ENCODE peak calls at places on chromosomes 6 and 20, in six cellular contexts. S, R, B, A, C and Y are unnamed samples.

GRCh38 chr6:22582806-22583205 is 13.4 kb downstream of the HDGFL1 start:
- DNase-seq in C (no peak), S (no peak), A (no peak), R (no peak), B (no peak), Y (no peak)

GRCh38 chr20:9408422-9409300 is 105.7 kb upstream of the LAMP5 start:
- DNase-seq in C (no peak), A (no peak), B (no peak), R (no peak), S (no peak), Y (no peak)

GRCh38 chr6:79984261-79984660 is 20.2 kb upstream of the TTK start:
- DNase-seq in A (no peak), C (no peak), S (no peak), R (no peak), B (peak), Y (no peak)

GRCh38 chr6:152975204-152975915 is 7.5 kb downstream of the FBXO5 start:
- DNase-seq in R (no peak), B (no peak), S (no peak), C (no peak), A (no peak), Y (no peak)

GRCh38 chr6:38584731-38585130 is 55.0 kb downstream of the BTBD9 start:
- DNase-seq in S (no peak), A (no peak), R (no peak), C (no peak), B (no peak), Y (no peak)

GRCh38 chr20:45817652-45818194 is 5.3 kb downstream of the UBE2C start:
- DNase-seq in B (no peak), S (no peak), R (no peak), A (no peak), C (no peak), Y (no peak)

GRCh38 chr20:10553326-10553984 is 118.3 kb downstream of the SLX4IP start:
- DNase-seq in R (no peak), B (peak), S (no peak), A (peak), C (no peak), Y (no peak)

GRCh38 chr20:48750941-48751620 is 76.7 kb downstream of the PREX1 start:
- DNase-seq in S (no peak), A (no peak), R (no peak), C (peak), B (no peak), Y (no peak)

GRCh38 chr6:24283043-24283985 is 74.5 kb downstream of the DCDC2 start:
- DNase-seq in C (no peak), A (peak), S (peak), R (peak), B (peak), Y (peak)

GRCh38 chr6:135182993-135183531 is 2.0 kb downstream of the MYB start:
- DNase-seq in B (no peak), C (peak), A (peak), S (peak), R (no peak), Y (peak)

GRCh38 chr20:62977613-62978558 is 25.4 kb downstream of the SLC17A9 start:
- DNase-seq in A (peak), B (no peak), C (no peak), R (peak), S (peak), Y (peak)

GRCh38 chr20:7926767-7927166 is 13.5 kb downstream of the HAO1 start:
- DNase-seq in S (no peak), B (peak), R (no peak), A (peak), C (no peak), Y (no peak)

GRCh38 chr20:57020364-57020763 is 246.1 kb downstream of the BMP7 start:
- DNase-seq in S (no peak), A (no peak), R (no peak), B (no peak), C (no peak), Y (no peak)

GRCh38 chr6:151098166-151098565 is 141.6 kb upstream of the AKAP12 start:
- DNase-seq in A (no peak), R (no peak), S (no peak), B (no peak), C (no peak), Y (no peak)

GRCh38 chr6:113432729-113433505 is 424.2 kb upstream of the MARCKS start:
- DNase-seq in R (no peak), C (no peak), S (no peak), A (no peak), B (no peak), Y (no peak)

GRCh38 chr6:131950767-131951575 is at the start of gene CCN2:
- DNase-seq in A (no peak), S (peak), B (peak), R (no peak), C (peak), Y (peak)

GRCh38 chr6:75334266-75335040 is 49.9 kb upstream of the TMEM30A start:
- DNase-seq in A (no peak), B (no peak), R (no peak), S (no peak), C (peak), Y (no peak)

GRCh38 chr6:106556368-106556960 is 72.8 kb downstream of the RTN4IP1 start:
- DNase-seq in B (peak), C (no peak), S (no peak), A (no peak), R (no peak), Y (no peak)

GRCh38 chr6:11275598-11275997 is 43.1 kb upstream of the NEDD9 start:
- DNase-seq in S (peak), B (peak), A (no peak), R (peak), C (no peak), Y (peak)

GRCh38 chr20:5448449-5449118 is 131.8 kb upstream of the PROKR2 start:
- DNase-seq in S (no peak), C (peak), A (peak), B (peak), R (no peak), Y (peak)

GRCh38 chr20:51132286-51132810 is 109.4 kb upstream of the KCNG1 start:
- DNase-seq in A (no peak), C (no peak), B (no peak), R (no peak), S (no peak), Y (no peak)

GRCh38 chr20:61704661-61705060 is 361.0 kb downstream of the TAF4 start:
- DNase-seq in C (no peak), R (no peak), A (no peak), B (no peak), S (no peak), Y (no peak)

GRCh38 chr6:125748534-125749111 is 809 bp upstream of the HEY2 start:
- DNase-seq in B (peak), C (no peak), R (no peak), A (peak), S (no peak), Y (no peak)

GRCh38 chr6:126716826-126717514 is 377.1 kb downstream of the CENPW start:
- DNase-seq in R (no peak), S (no peak), C (no peak), A (no peak), B (no peak), Y (no peak)

GRCh38 chr6:5718231-5718947 is 288.3 kb downstream of the NRN1 start:
- DNase-seq in R (no peak), C (peak), S (no peak), B (no peak), A (no peak), Y (no peak)

GRCh38 chr6:141056945-141057635 is 1075.6 kb upstream of the GJE1 start:
- DNase-seq in A (no peak), C (no peak), R (no peak), B (no peak), S (no peak), Y (no peak)

GRCh38 chr20:46056970-46057855 is 28.2 kb downstream of the SLC12A5 start:
- DNase-seq in C (peak), S (no peak), B (no peak), R (no peak), A (peak), Y (no peak)

GRCh38 chr6:40803897-40804702 is 216.9 kb upstream of the LRFN2 start:
- DNase-seq in A (no peak), R (no peak), S (no peak), C (no peak), B (no peak), Y (no peak)

GRCh38 chr6:147268254-147268653 is 64.0 kb downstream of the STXBP5 start:
- DNase-seq in A (no peak), R (no peak), B (no peak), S (no peak), C (no peak), Y (no peak)

GRCh38 chr6:129938242-129939020 is 77.3 kb upstream of the TMEM244 start:
- DNase-seq in B (no peak), R (no peak), C (no peak), S (no peak), A (no peak), Y (no peak)

GRCh38 chr6:118228856-118229255 is 319.2 kb upstream of the PLN start:
- DNase-seq in R (no peak), S (no peak), A (no peak), B (no peak), C (no peak), Y (no peak)

GRCh38 chr6:111715321-111715720 is 109.6 kb upstream of the TRAF3IP2 start:
- DNase-seq in A (no peak), S (no peak), R (no peak), B (no peak), C (no peak), Y (no peak)

GRCh38 chr20:37295001-37295400 is 5.5 kb downstream of the MANBAL start:
- DNase-seq in A (peak), S (no peak), C (no peak), B (no peak), R (no peak), Y (no peak)

GRCh38 chr6:139777202-139777970 is 402.9 kb upstream of the CITED2 start:
- DNase-seq in A (peak), C (no peak), B (no peak), S (no peak), R (no peak), Y (no peak)

GRCh38 chr20:48142258-48142657 is 357.0 kb upstream of the SULF2 start:
- DNase-seq in R (no peak), S (no peak), A (no peak), B (no peak), C (no peak), Y (no peak)

GRCh38 chr6:158417760-158418098 is 105.5 kb downstream of the TULP4 start:
- DNase-seq in C (no peak), A (no peak), R (no peak), S (no peak), B (no peak), Y (no peak)

GRCh38 chr20:59789641-59790040 is 143.8 kb downstream of the SYCP2 start:
- DNase-seq in B (no peak), R (no peak), A (no peak), C (no peak), S (no peak), Y (no peak)

GRCh38 chr6:45454008-45454911 is 76.5 kb upstream of the SUPT3H start:
- DNase-seq in S (no peak), A (no peak), C (no peak), R (no peak), B (no peak), Y (no peak)
- TF ChIP-seq TAF1 in S (no peak), A (no peak), C (no peak), R (no peak), B (no peak), Y (no peak)

GRCh38 chr20:35453647-35454046 is 1.8 kb upstream of the CEP250 start:
- DNase-seq in R (no peak), A (no peak), C (no peak), S (no peak), B (no peak), Y (no peak)

GRCh38 chr20:35458388-35458787 is 3.0 kb downstream of the CEP250 start:
- DNase-seq in A (no peak), B (no peak), S (no peak), C (no peak), R (no peak), Y (no peak)

GRCh38 chr20:35451295-35451694 is 4.1 kb upstream of the CEP250 start:
- DNase-seq in B (no peak), C (no peak), S (no peak), R (no peak), A (no peak), Y (no peak)

GRCh38 chr20:35454881-35455609 is at the start of gene CEP250:
- DNase-seq in R (peak), C (peak), A (peak), S (peak), B (peak), Y (peak)
- TF ChIP-seq POLR2A in R (peak), C (peak), A (peak), S (no peak), B (peak), Y (peak)

DNA sequence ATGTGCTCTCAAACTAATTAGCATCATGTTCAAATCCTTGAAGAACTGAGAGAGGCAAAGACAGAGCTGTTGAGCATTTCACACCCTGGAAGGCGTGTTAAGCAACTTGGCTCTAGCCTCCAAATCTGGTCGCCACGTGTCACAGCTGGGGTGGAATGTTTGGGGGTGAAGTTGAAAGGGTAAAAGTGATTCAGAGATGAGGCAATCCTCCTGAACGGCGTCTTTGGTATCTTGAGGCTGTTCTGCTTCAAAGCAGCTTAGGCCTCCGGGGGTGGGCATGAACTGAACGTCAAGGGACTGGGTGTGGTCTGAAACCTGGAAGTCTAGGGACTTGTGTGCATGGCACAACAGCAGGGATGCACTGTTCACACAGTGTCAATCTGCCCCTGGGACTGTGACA is 62.3 kb downstream of the TRAM2 start:
- DNase-seq in B (no peak), S (no peak), C (no peak), A (peak), R (no peak), Y (no peak)
- TF ChIP-seq POLR2AphosphoS5 in B (no peak), S (no peak), C (no peak), A (no peak), R (no peak), Y (no peak)

GRCh38 chr6:81226957-81227356 is 525.5 kb downstream of the TENT5A start:
- DNase-seq in S (no peak), A (no peak), B (no peak), C (no peak), R (no peak), Y (no peak)

GRCh38 chr6:81233990-81234389 is 518.5 kb downstream of the TENT5A start:
- DNase-seq in A (no peak), S (no peak), C (no peak), R (no peak), B (no peak), Y (no peak)

DNA sequence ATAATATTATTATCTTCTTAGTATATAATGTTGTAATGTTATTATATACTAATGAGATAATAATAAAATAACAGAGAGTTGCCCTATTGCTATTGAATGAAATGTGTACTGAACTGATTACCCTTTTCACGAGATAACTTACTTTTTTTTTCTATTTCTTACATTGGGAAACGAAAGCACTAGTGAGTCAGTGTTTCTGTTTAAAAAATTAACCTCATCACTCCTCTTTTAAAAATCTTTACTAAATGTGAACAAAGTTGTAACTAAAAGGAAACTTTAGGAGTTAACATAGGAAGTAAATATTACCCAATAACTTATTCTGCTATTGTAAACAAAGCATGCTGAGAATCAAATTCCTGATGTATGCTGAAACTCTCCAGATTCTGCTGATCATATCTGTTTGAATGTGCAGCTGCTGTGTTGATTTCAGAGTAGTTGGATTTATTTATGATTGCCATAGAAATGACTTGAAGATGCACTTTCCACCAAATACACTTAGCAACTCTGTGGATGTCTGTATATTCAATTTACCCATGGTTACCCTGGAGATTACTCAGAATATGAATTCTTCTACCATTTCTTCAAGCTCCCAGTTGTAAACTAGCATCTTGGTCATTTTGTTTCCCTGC is 523.5 kb downstream of the TENT5A start:
- DNase-seq in C (no peak), A (no peak), R (no peak), B (no peak), S (no peak), Y (no peak)
- TF ChIP-seq TAF1 in C (no peak), A (no peak), R (no peak), B (no peak), S (no peak), Y (no peak)